ENCODE peak calls at places on chromosomes 2 and 18, in eight cellular contexts. I is GM12865, P is K562, N is H7, Z is HCT116, W is OCI-LY7, O is SK-N-SH, Y is foreskin fibroblast. B is an unnamed sample.

GRCh38 chr2:107556038-107556627 is 270.6 kb upstream of the RGPD4 start:
- DNase-seq in I (no peak), P (no peak), N (no peak), Z (no peak), W (peak), O (no peak), Y (no peak), B (no peak)

GRCh38 chr2:38652431-38653273 is 13.3 kb upstream of the GALM start:
- DNase-seq in I (peak), P (peak), N (no peak), Z (no peak), W (no peak), O (no peak), Y (no peak), B (no peak)

GRCh38 chr2:101999122-101999789 is 7.5 kb downstream of the IL1R2 start:
- DNase-seq in I (peak), P (no peak), N (no peak), Z (no peak), W (no peak), O (no peak), Y (peak), B (no peak)

GRCh38 chr2:204234879-204235278 is 298.3 kb downstream of the ICOS start:
- DNase-seq in I (no peak), P (no peak), N (no peak), Z (no peak), W (no peak), O (no peak), Y (no peak), B (no peak)

GRCh38 chr2:186183406-186183805 is 302.7 kb upstream of the ZC3H15 start:
- DNase-seq in I (no peak), P (no peak), N (no peak), Z (no peak), W (no peak), O (no peak), Y (no peak), B (no peak)

GRCh38 chr2:216687646-216688045 is 7.7 kb downstream of the IGFBP5 start:
- DNase-seq in I (peak), P (peak), N (peak), Z (peak), W (peak), O (no peak), Y (no peak), B (no peak)

GRCh38 chr18:63677490-63678225 is 16.0 kb upstream of the SERPINB3 start:
- DNase-seq in I (no peak), P (no peak), N (no peak), Z (no peak), W (no peak), O (no peak), Y (peak), B (no peak)

GRCh38 chr2:9144617-9145016 is 62.0 kb upstream of the ASAP2 start:
- DNase-seq in I (no peak), P (no peak), N (no peak), Z (no peak), W (no peak), O (no peak), Y (peak), B (no peak)

GRCh38 chr2:44931177-44931795 is 10.2 kb upstream of the SIX3 start:
- DNase-seq in I (no peak), P (no peak), N (peak), Z (no peak), W (no peak), O (no peak), Y (no peak), B (no peak)

GRCh38 chr2:217614498-217614897 is 388.3 kb downstream of the TNS1 start:
- DNase-seq in I (peak), P (no peak), N (no peak), Z (no peak), W (no peak), O (no peak), Y (no peak), B (no peak)

GRCh38 chr18:44680271-44681038 is at the start of gene SETBP1:
- DNase-seq in I (peak), P (no peak), N (peak), Z (no peak), W (peak), O (peak), Y (peak), B (no peak)

GRCh38 chr2:225009768-225010167 is 32.5 kb downstream of the DOCK10 start:
- DNase-seq in I (no peak), P (no peak), N (no peak), Z (no peak), W (no peak), O (no peak), Y (no peak), B (no peak)

GRCh38 chr2:222897898-222898297 is 37.1 kb downstream of the ACSL3 start:
- DNase-seq in I (no peak), P (no peak), N (no peak), Z (no peak), W (no peak), O (no peak), Y (no peak), B (no peak)

GRCh38 chr2:231032575-231033140 is 4.7 kb upstream of the C2orf72 start:
- DNase-seq in I (no peak), P (no peak), N (no peak), Z (no peak), W (no peak), O (no peak), Y (no peak), B (no peak)

GRCh38 chr2:231030725-231031124 is 6.6 kb upstream of the C2orf72 start:
- DNase-seq in I (no peak), P (no peak), N (no peak), Z (no peak), W (no peak), O (no peak), Y (no peak), B (no peak)

GRCh38 chr2:231036131-231036530 is 1.2 kb upstream of the C2orf72 start:
- DNase-seq in I (no peak), P (no peak), N (no peak), Z (no peak), W (no peak), O (no peak), Y (no peak), B (no peak)

GRCh38 chr2:231034291-231034882 is 2.9 kb upstream of the C2orf72 start:
- DNase-seq in I (peak), P (no peak), N (no peak), Z (no peak), W (peak), O (no peak), Y (no peak), B (no peak)

DNA sequence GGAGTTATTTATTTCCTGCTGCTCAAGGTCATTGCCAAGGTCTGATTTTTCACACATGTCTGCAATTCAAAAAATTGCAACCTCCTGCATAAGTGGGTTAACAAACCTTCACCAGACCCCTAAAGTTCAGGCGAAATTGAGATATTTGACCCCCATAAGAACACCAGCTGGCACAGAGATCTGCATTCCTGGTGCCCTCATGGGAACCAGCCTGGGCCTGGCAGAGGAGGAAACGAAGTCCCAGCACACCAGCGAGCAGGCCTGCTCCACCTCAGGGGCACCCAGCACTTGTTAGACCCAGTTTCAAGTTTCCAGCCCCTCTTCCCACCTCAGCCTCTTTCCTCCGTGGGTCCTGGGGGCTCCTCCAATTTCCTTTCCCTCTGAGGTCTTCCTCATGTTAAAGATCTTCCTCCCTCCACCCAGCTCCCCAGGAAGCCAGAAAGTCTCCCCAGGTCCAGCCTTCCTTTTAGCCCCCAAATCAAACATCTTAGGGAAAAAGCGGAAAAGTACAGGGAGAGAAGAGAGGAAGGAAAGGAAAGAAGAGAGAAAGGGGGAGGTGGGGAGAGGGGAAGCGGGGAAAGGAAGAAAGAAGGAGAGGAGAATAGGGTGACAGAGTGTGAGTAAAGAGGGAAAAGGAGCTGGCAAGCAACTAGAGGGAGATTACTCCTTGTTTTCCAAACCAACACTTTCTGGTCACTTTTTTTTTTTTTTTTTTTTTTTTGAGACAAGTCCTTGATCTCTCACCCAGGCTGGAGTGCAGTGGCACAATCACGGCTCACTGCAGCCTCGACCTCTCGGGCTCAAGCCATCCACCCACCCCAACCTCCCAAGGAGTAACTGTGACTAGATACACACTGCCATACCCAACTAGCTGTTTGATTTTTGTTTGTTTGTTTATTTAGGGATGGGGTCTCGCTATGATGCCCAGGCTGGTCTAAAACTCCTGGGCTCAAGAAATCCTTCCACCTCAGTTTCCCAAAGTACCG is 3.9 kb upstream of the C2orf72 start:
- DNase-seq in I (no peak), P (no peak), N (no peak), Z (no peak), W (no peak), O (no peak), Y (no peak), B (no peak)
- H3K4me3 ChIP-seq in I (no peak), P (no peak), N (no peak), Z (no peak), W (no peak), O (no peak), Y (no peak), B (no peak)

GRCh38 chr2:98463988-98464771 is 19.5 kb downstream of the INPP4A start:
- DNase-seq in I (peak), P (no peak), N (no peak), Z (no peak), W (no peak), O (no peak), Y (no peak), B (no peak)
- H3K4me3 ChIP-seq in I (peak), P (no peak), N (no peak), Z (no peak), W (no peak), O (no peak), Y (no peak), B (no peak)

DNA sequence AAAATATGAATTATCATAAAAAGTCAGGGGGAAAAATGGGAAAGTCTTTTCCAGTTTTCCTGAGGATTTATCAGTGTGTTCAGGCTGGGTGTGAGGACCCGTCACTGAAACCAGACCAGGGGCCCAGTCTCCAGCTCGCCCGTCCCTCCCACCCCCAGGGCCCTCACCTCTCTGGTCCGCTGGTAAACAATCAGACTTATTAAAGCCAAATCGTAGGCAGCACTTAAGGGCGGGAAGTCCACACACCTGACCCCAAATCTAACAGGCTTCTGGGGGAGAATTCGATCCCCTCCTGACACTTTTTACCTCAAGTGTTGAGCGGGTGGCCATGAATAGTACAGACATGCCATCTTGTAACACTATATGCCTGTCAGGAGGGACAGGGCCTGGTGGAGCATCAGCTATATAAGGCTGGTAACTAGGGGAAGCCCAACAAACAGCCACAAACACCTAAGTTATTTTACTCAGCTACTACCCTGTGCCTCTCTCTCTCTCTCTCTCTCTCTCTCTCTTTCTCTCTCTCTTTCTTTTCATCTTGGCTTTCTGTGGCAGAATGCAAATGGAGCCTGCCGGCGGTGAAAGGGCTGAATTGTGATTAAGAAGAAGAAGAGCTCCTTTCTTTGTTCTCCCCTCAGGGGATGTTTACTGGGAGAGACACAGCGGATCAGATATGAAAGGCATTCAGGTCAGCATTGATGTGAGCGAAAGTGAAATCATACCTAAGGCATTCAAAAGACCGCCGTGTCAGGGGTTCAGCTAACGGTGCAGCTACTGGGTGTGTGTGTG is 9.5 kb downstream of the ZEB2 start:
- DNase-seq in I (peak), P (no peak), N (peak), Z (no peak), W (no peak), O (no peak), Y (peak), B (no peak)
- H3K4me3 ChIP-seq in I (no peak), P (peak), N (no peak), Z (no peak), W (no peak), O (peak), Y (peak), B (no peak)

GRCh38 chr2:207470700-207471070 is 59.1 kb upstream of the CREB1 start:
- DNase-seq in I (no peak), P (no peak), N (no peak), Z (no peak), W (no peak), O (no peak), Y (peak), B (no peak)

GRCh38 chr2:207473203-207473865 is 56.4 kb upstream of the CREB1 start:
- DNase-seq in I (peak), P (no peak), N (peak), Z (peak), W (no peak), O (peak), Y (peak), B (peak)

GRCh38 chr2:207471261-207471660 is 58.5 kb upstream of the CREB1 start:
- DNase-seq in I (no peak), P (no peak), N (no peak), Z (no peak), W (no peak), O (no peak), Y (no peak), B (no peak)

GRCh38 chr2:207473866-207474251 is 55.9 kb upstream of the CREB1 start:
- DNase-seq in I (no peak), P (no peak), N (no peak), Z (no peak), W (no peak), O (no peak), Y (no peak), B (no peak)

GRCh38 chr2:207472343-207473202 is 57.2 kb upstream of the CREB1 start:
- DNase-seq in I (no peak), P (no peak), N (no peak), Z (no peak), W (no peak), O (no peak), Y (peak), B (no peak)
- H3K4me3 ChIP-seq in I (no peak), P (no peak), N (no peak), Z (no peak), W (no peak), O (no peak), Y (no peak), B (no peak)

DNA sequence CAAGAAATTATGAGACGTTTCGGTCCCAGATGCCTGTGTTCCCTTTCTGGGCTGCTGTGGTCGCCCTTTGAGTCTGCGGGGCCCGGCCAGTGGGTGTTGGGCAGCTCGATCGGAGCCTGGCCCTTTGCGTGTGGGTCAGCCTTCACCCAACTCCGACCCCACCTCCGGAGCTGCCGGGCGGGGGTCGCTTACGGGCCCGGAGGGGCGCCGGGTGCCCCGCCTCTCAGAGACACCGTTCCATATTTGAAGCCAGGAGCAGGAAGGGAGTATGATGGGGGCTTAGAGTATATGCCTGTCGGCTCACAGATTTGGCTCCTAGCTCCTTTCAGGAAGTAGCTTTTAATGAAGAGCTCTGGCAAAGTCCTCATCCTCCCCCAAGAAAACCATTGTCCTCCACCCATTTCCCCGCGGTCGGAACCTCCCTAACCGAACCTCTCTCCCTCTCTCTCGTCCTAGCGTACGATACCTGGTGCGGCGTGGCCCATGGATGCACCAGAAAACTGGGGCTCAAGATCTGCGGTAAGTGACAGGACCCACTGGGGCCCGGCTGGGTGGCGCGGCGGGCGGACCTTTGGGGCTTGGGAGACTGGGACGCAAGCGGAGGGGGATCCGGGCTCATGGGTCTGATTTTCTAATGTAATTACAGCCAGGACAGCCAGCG is 5.1 kb downstream of the GAD1 start:
- DNase-seq in I (no peak), P (no peak), N (peak), Z (no peak), W (no peak), O (no peak), Y (no peak), B (no peak)
- H3K4me3 ChIP-seq in I (no peak), P (no peak), N (peak), Z (no peak), W (no peak), O (peak), Y (no peak), B (no peak)

GRCh38 chr2:151945602-151946001 is 117.4 kb upstream of the ARL5A start:
- DNase-seq in I (no peak), P (no peak), N (no peak), Z (no peak), W (no peak), O (no peak), Y (no peak), B (no peak)

GRCh38 chr2:151945186-151945585 is 117.0 kb upstream of the ARL5A start:
- DNase-seq in I (no peak), P (no peak), N (no peak), Z (no peak), W (no peak), O (no peak), Y (no peak), B (no peak)

GRCh38 chr2:151947524-151948165 is 119.4 kb upstream of the ARL5A start:
- DNase-seq in I (peak), P (no peak), N (no peak), Z (no peak), W (no peak), O (no peak), Y (peak), B (no peak)

GRCh38 chr2:151943461-151943860 is 115.2 kb upstream of the ARL5A start:
- DNase-seq in I (no peak), P (no peak), N (no peak), Z (no peak), W (no peak), O (no peak), Y (no peak), B (no peak)

GRCh38 chr2:151946856-151947523 is 118.8 kb upstream of the ARL5A start:
- DNase-seq in I (peak), P (peak), N (peak), Z (peak), W (peak), O (peak), Y (peak), B (no peak)
- H3K4me3 ChIP-seq in I (no peak), P (no peak), N (no peak), Z (no peak), W (no peak), O (peak), Y (no peak), B (no peak)

GRCh38 chr2:128312411-128312810 is 6.3 kb downstream of the HS6ST1 start:
- DNase-seq in I (no peak), P (no peak), N (peak), Z (no peak), W (no peak), O (peak), Y (no peak), B (no peak)

GRCh38 chr2:128313076-128313836 is 5.4 kb downstream of the HS6ST1 start:
- DNase-seq in I (peak), P (no peak), N (peak), Z (peak), W (no peak), O (peak), Y (peak), B (no peak)

GRCh38 chr2:128314348-128315121 is 4.1 kb downstream of the HS6ST1 start:
- DNase-seq in I (peak), P (no peak), N (peak), Z (no peak), W (no peak), O (peak), Y (no peak), B (no peak)

GRCh38 chr2:128315122-128315828 is 3.4 kb downstream of the HS6ST1 start:
- DNase-seq in I (peak), P (no peak), N (peak), Z (no peak), W (no peak), O (peak), Y (no peak), B (no peak)

DNA sequence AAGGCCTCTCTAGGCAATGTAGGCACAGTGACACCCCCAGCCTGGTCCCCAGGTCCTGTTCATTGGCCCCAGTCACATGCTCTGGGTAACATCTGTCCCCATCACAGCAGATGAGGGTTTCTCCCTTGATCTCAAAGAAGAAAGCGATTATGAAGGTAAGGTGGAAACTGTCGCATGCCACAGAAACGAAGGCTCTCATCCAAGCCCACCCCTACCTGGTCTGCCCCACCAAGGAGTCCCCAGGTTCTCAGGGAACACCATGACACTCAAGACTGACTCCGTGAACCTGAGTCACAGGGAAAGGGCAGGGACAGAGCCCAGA is 4.7 kb downstream of the HS6ST1 start:
- DNase-seq in I (peak), P (no peak), N (peak), Z (no peak), W (no peak), O (no peak), Y (peak), B (no peak)
- H3K4me3 ChIP-seq in I (no peak), P (no peak), N (no peak), Z (no peak), W (no peak), O (no peak), Y (no peak), B (no peak)

DNA sequence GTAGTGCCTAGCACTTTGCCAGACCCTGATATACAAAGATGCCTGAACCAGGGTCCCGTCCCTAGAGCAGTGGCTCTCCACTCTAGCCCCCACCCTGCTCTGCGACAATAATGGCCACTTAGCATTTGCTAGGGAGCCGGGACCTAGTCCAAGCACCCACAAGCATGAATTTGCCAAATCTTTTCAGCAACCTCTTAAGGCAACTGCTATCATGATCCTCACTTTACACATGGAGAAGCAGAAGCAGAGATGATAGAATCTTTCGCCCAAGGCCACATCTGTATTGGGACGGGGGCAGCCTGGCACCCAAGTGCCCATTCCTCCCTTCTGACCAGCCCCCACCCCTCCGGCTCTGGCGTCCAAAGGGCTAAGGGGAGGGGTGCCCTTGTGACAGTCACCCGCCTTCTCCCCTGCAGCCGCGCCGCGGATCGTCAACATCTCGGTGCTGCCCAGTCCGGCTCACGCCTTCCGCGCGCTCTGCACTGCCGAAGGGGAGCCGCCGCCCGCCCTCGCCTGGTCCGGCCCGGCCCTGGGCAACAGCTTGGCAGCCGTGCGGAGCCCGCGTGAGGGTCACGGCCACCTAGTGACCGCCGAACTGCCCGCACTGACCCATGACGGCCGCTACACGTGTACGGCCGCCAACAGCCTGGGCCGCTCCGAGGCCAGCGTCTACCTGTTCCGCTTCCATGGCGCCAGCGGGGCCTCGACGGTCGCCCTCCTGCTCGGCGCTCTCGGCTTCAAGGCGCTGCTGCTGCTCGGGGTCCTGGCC is 13.0 kb downstream of the SIGLEC15 start:
- DNase-seq in I (no peak), P (no peak), N (no peak), Z (no peak), W (no peak), O (peak), Y (peak), B (no peak)
- H3K4me3 ChIP-seq in I (no peak), P (no peak), N (no peak), Z (no peak), W (no peak), O (peak), Y (no peak), B (no peak)

B was measured in BJ.